ENCODE peak calls at places on chromosome 13, in eight cellular contexts. One of them, this sample, is unnamed.
A peak's percentile ranks its signal among the peaks of the same experiment; 100 is the strongest.

GRCh38 chr13:100876044-100876403 is 201.4 kb upstream of the TMTC4 start:
- DNase-seq in nucleus accumbens: no peak
- DNase-seq in AG09309: no peak
- DNase-seq in activated CD8-positive, alpha-beta memory T cell treated with anti-CD3 and anti-CD28 coated beads for 4 hours: no peak
- DNase-seq in C1 segment of cervical spinal cord: no peak
- DNase-seq in stimulated activated CD8-positive, alpha-beta memory T cell treated with anti-CD3 and anti-CD28 coated beads, Interleukin-7, amount 100 ng/mL, for 1 hour: no peak
- DNase-seq in T-cell: no peak
- DNase-seq in type B pancreatic cell: no peak
- DNase-seq in this sample: no peak

GRCh38 chr13:34757441-34757840 is 184.6 kb upstream of the NBEA start:
- DNase-seq in nucleus accumbens: no peak
- DNase-seq in AG09309: no peak
- DNase-seq in activated CD8-positive, alpha-beta memory T cell treated with anti-CD3 and anti-CD28 coated beads for 4 hours: no peak
- DNase-seq in C1 segment of cervical spinal cord: no peak
- DNase-seq in stimulated activated CD8-positive, alpha-beta memory T cell treated with anti-CD3 and anti-CD28 coated beads, Interleukin-7, amount 100 ng/mL, for 1 hour: no peak
- DNase-seq in T-cell: no peak
- DNase-seq in type B pancreatic cell: no peak
- DNase-seq in this sample: no peak

GRCh38 chr13:103386341-103386740 is 320.1 kb upstream of the SLC10A2 start:
- DNase-seq in nucleus accumbens: no peak
- DNase-seq in AG09309: no peak
- DNase-seq in activated CD8-positive, alpha-beta memory T cell treated with anti-CD3 and anti-CD28 coated beads for 4 hours: no peak
- DNase-seq in C1 segment of cervical spinal cord: no peak
- DNase-seq in stimulated activated CD8-positive, alpha-beta memory T cell treated with anti-CD3 and anti-CD28 coated beads, Interleukin-7, amount 100 ng/mL, for 1 hour: no peak
- DNase-seq in T-cell: no peak
- DNase-seq in type B pancreatic cell: no peak
- DNase-seq in this sample: no peak

GRCh38 chr13:26991508-26992181 is 180.0 kb downstream of the USP12 start:
- DNase-seq in nucleus accumbens: peak; percentile 71
- DNase-seq in AG09309: no peak
- DNase-seq in activated CD8-positive, alpha-beta memory T cell treated with anti-CD3 and anti-CD28 coated beads for 4 hours: no peak
- DNase-seq in C1 segment of cervical spinal cord: peak; percentile 15
- DNase-seq in stimulated activated CD8-positive, alpha-beta memory T cell treated with anti-CD3 and anti-CD28 coated beads, Interleukin-7, amount 100 ng/mL, for 1 hour: no peak
- DNase-seq in T-cell: no peak
- DNase-seq in type B pancreatic cell: no peak
- DNase-seq in this sample: no peak

GRCh38 chr13:87123987-87124784 is 547.0 kb upstream of the SLITRK5 start:
- DNase-seq in nucleus accumbens: no peak
- DNase-seq in AG09309: peak; percentile 74
- DNase-seq in activated CD8-positive, alpha-beta memory T cell treated with anti-CD3 and anti-CD28 coated beads for 4 hours: no peak
- DNase-seq in C1 segment of cervical spinal cord: no peak
- DNase-seq in stimulated activated CD8-positive, alpha-beta memory T cell treated with anti-CD3 and anti-CD28 coated beads, Interleukin-7, amount 100 ng/mL, for 1 hour: no peak
- DNase-seq in T-cell: no peak
- DNase-seq in type B pancreatic cell: no peak
- DNase-seq in this sample: no peak

GRCh38 chr13:67100723-67101122 is 129.4 kb downstream of the PCDH9 start:
- DNase-seq in nucleus accumbens: no peak
- DNase-seq in AG09309: no peak
- DNase-seq in activated CD8-positive, alpha-beta memory T cell treated with anti-CD3 and anti-CD28 coated beads for 4 hours: no peak
- DNase-seq in C1 segment of cervical spinal cord: no peak
- DNase-seq in stimulated activated CD8-positive, alpha-beta memory T cell treated with anti-CD3 and anti-CD28 coated beads, Interleukin-7, amount 100 ng/mL, for 1 hour: no peak
- DNase-seq in T-cell: no peak
- DNase-seq in type B pancreatic cell: no peak
- DNase-seq in this sample: no peak

GRCh38 chr13:35857769-35858168 is 273.4 kb downstream of the DCLK1 start:
- DNase-seq in nucleus accumbens: no peak
- DNase-seq in AG09309: no peak
- DNase-seq in activated CD8-positive, alpha-beta memory T cell treated with anti-CD3 and anti-CD28 coated beads for 4 hours: no peak
- DNase-seq in C1 segment of cervical spinal cord: no peak
- DNase-seq in stimulated activated CD8-positive, alpha-beta memory T cell treated with anti-CD3 and anti-CD28 coated beads, Interleukin-7, amount 100 ng/mL, for 1 hour: no peak
- DNase-seq in T-cell: no peak
- DNase-seq in type B pancreatic cell: no peak
- DNase-seq in this sample: no peak

GRCh38 chr13:103246581-103247200 is 180.5 kb upstream of the SLC10A2 start:
- DNase-seq in nucleus accumbens: no peak
- DNase-seq in AG09309: no peak
- DNase-seq in activated CD8-positive, alpha-beta memory T cell treated with anti-CD3 and anti-CD28 coated beads for 4 hours: no peak
- DNase-seq in C1 segment of cervical spinal cord: no peak
- DNase-seq in stimulated activated CD8-positive, alpha-beta memory T cell treated with anti-CD3 and anti-CD28 coated beads, Interleukin-7, amount 100 ng/mL, for 1 hour: no peak
- DNase-seq in T-cell: no peak
- DNase-seq in type B pancreatic cell: no peak
- DNase-seq in this sample: no peak

GRCh38 chr13:90882551-90882950 is 464.9 kb upstream of the MIR17HG start:
- DNase-seq in nucleus accumbens: no peak
- DNase-seq in AG09309: no peak
- DNase-seq in activated CD8-positive, alpha-beta memory T cell treated with anti-CD3 and anti-CD28 coated beads for 4 hours: no peak
- DNase-seq in C1 segment of cervical spinal cord: no peak
- DNase-seq in stimulated activated CD8-positive, alpha-beta memory T cell treated with anti-CD3 and anti-CD28 coated beads, Interleukin-7, amount 100 ng/mL, for 1 hour: no peak
- DNase-seq in T-cell: no peak
- DNase-seq in type B pancreatic cell: no peak
- DNase-seq in this sample: no peak

GRCh38 chr13:54091884-54092283 is 1063.3 kb downstream of the OLFM4 start:
- DNase-seq in nucleus accumbens: no peak
- DNase-seq in AG09309: no peak
- DNase-seq in activated CD8-positive, alpha-beta memory T cell treated with anti-CD3 and anti-CD28 coated beads for 4 hours: no peak
- DNase-seq in C1 segment of cervical spinal cord: no peak
- DNase-seq in stimulated activated CD8-positive, alpha-beta memory T cell treated with anti-CD3 and anti-CD28 coated beads, Interleukin-7, amount 100 ng/mL, for 1 hour: no peak
- DNase-seq in T-cell: no peak
- DNase-seq in type B pancreatic cell: no peak
- DNase-seq in this sample: no peak

GRCh38 chr13:105048685-105049084 is 1486.8 kb downstream of the EFNB2 start:
- DNase-seq in nucleus accumbens: no peak
- DNase-seq in AG09309: no peak
- DNase-seq in activated CD8-positive, alpha-beta memory T cell treated with anti-CD3 and anti-CD28 coated beads for 4 hours: no peak
- DNase-seq in C1 segment of cervical spinal cord: no peak
- DNase-seq in stimulated activated CD8-positive, alpha-beta memory T cell treated with anti-CD3 and anti-CD28 coated beads, Interleukin-7, amount 100 ng/mL, for 1 hour: no peak
- DNase-seq in T-cell: no peak
- DNase-seq in type B pancreatic cell: no peak
- DNase-seq in this sample: no peak

GRCh38 chr13:50208826-50209335 is 193.6 kb downstream of the KCNRG start:
- DNase-seq in nucleus accumbens: no peak
- DNase-seq in AG09309: peak; percentile 49
- DNase-seq in activated CD8-positive, alpha-beta memory T cell treated with anti-CD3 and anti-CD28 coated beads for 4 hours: no peak
- DNase-seq in C1 segment of cervical spinal cord: no peak
- DNase-seq in stimulated activated CD8-positive, alpha-beta memory T cell treated with anti-CD3 and anti-CD28 coated beads, Interleukin-7, amount 100 ng/mL, for 1 hour: no peak
- DNase-seq in T-cell: no peak
- DNase-seq in type B pancreatic cell: no peak
- DNase-seq in this sample: no peak

GRCh38 chr13:26378116-26378515 is 124.2 kb downstream of the CDK8 start:
- DNase-seq in nucleus accumbens: no peak
- DNase-seq in AG09309: no peak
- DNase-seq in activated CD8-positive, alpha-beta memory T cell treated with anti-CD3 and anti-CD28 coated beads for 4 hours: no peak
- DNase-seq in C1 segment of cervical spinal cord: no peak
- DNase-seq in stimulated activated CD8-positive, alpha-beta memory T cell treated with anti-CD3 and anti-CD28 coated beads, Interleukin-7, amount 100 ng/mL, for 1 hour: no peak
- DNase-seq in T-cell: no peak
- DNase-seq in type B pancreatic cell: no peak
- DNase-seq in this sample: no peak

GRCh38 chr13:75357576-75358295 is 124.2 kb downstream of the TBC1D4 start:
- DNase-seq in nucleus accumbens: peak; percentile 6
- DNase-seq in AG09309: no peak
- DNase-seq in activated CD8-positive, alpha-beta memory T cell treated with anti-CD3 and anti-CD28 coated beads for 4 hours: peak; percentile 28
- DNase-seq in C1 segment of cervical spinal cord: peak; percentile 3
- DNase-seq in stimulated activated CD8-positive, alpha-beta memory T cell treated with anti-CD3 and anti-CD28 coated beads, Interleukin-7, amount 100 ng/mL, for 1 hour: no peak
- DNase-seq in T-cell: peak; percentile 42
- DNase-seq in type B pancreatic cell: no peak
- DNase-seq in this sample: peak; percentile 50

GRCh38 chr13:100483836-100484381 is 104.7 kb downstream of the GGACT start:
- DNase-seq in nucleus accumbens: no peak
- DNase-seq in AG09309: no peak
- DNase-seq in activated CD8-positive, alpha-beta memory T cell treated with anti-CD3 and anti-CD28 coated beads for 4 hours: no peak
- DNase-seq in C1 segment of cervical spinal cord: no peak
- DNase-seq in stimulated activated CD8-positive, alpha-beta memory T cell treated with anti-CD3 and anti-CD28 coated beads, Interleukin-7, amount 100 ng/mL, for 1 hour: no peak
- DNase-seq in T-cell: no peak
- DNase-seq in type B pancreatic cell: no peak
- DNase-seq in this sample: no peak

GRCh38 chr13:35965226-35965927 is 165.8 kb downstream of the DCLK1 start:
- DNase-seq in nucleus accumbens: no peak
- DNase-seq in AG09309: no peak
- DNase-seq in activated CD8-positive, alpha-beta memory T cell treated with anti-CD3 and anti-CD28 coated beads for 4 hours: no peak
- DNase-seq in C1 segment of cervical spinal cord: no peak
- DNase-seq in stimulated activated CD8-positive, alpha-beta memory T cell treated with anti-CD3 and anti-CD28 coated beads, Interleukin-7, amount 100 ng/mL, for 1 hour: no peak
- DNase-seq in T-cell: no peak
- DNase-seq in type B pancreatic cell: no peak
- DNase-seq in this sample: no peak

GRCh38 chr13:113802090-113802531 is 43.1 kb downstream of the TMEM255B start:
- DNase-seq in nucleus accumbens: no peak
- DNase-seq in AG09309: peak; percentile 37
- DNase-seq in activated CD8-positive, alpha-beta memory T cell treated with anti-CD3 and anti-CD28 coated beads for 4 hours: no peak
- DNase-seq in C1 segment of cervical spinal cord: no peak
- DNase-seq in stimulated activated CD8-positive, alpha-beta memory T cell treated with anti-CD3 and anti-CD28 coated beads, Interleukin-7, amount 100 ng/mL, for 1 hour: no peak
- DNase-seq in T-cell: no peak
- DNase-seq in type B pancreatic cell: no peak
- DNase-seq in this sample: no peak

GRCh38 chr13:114140909-114141255 is 8.5 kb upstream of the RASA3 start:
- DNase-seq in nucleus accumbens: no peak
- DNase-seq in AG09309: no peak
- DNase-seq in activated CD8-positive, alpha-beta memory T cell treated with anti-CD3 and anti-CD28 coated beads for 4 hours: no peak
- DNase-seq in C1 segment of cervical spinal cord: no peak
- DNase-seq in stimulated activated CD8-positive, alpha-beta memory T cell treated with anti-CD3 and anti-CD28 coated beads, Interleukin-7, amount 100 ng/mL, for 1 hour: no peak
- DNase-seq in T-cell: no peak
- DNase-seq in type B pancreatic cell: no peak
- DNase-seq in this sample: no peak

GRCh38 chr13:60411464-60411863 is 14.4 kb downstream of the TDRD3 start:
- DNase-seq in nucleus accumbens: no peak
- DNase-seq in AG09309: no peak
- DNase-seq in activated CD8-positive, alpha-beta memory T cell treated with anti-CD3 and anti-CD28 coated beads for 4 hours: no peak
- DNase-seq in C1 segment of cervical spinal cord: no peak
- DNase-seq in stimulated activated CD8-positive, alpha-beta memory T cell treated with anti-CD3 and anti-CD28 coated beads, Interleukin-7, amount 100 ng/mL, for 1 hour: no peak
- DNase-seq in T-cell: no peak
- DNase-seq in type B pancreatic cell: no peak
- DNase-seq in this sample: no peak

GRCh38 chr13:98977568-98978270 is at the start of gene DOCK9:
- DNase-seq in nucleus accumbens: peak; percentile 78
- DNase-seq in AG09309: no peak
- DNase-seq in activated CD8-positive, alpha-beta memory T cell treated with anti-CD3 and anti-CD28 coated beads for 4 hours: no peak
- DNase-seq in C1 segment of cervical spinal cord: peak; percentile 47
- DNase-seq in stimulated activated CD8-positive, alpha-beta memory T cell treated with anti-CD3 and anti-CD28 coated beads, Interleukin-7, amount 100 ng/mL, for 1 hour: no peak
- DNase-seq in T-cell: no peak
- DNase-seq in type B pancreatic cell: no peak
- DNase-seq in this sample: peak; percentile 12

GRCh38 chr13:51584731-51585191 is 499 bp downstream of the WDFY2 start:
- DNase-seq in nucleus accumbens: no peak
- DNase-seq in AG09309: no peak
- DNase-seq in activated CD8-positive, alpha-beta memory T cell treated with anti-CD3 and anti-CD28 coated beads for 4 hours: peak; percentile 33
- DNase-seq in C1 segment of cervical spinal cord: peak; percentile 65
- DNase-seq in stimulated activated CD8-positive, alpha-beta memory T cell treated with anti-CD3 and anti-CD28 coated beads, Interleukin-7, amount 100 ng/mL, for 1 hour: peak; percentile 20
- DNase-seq in T-cell: no peak
- DNase-seq in type B pancreatic cell: peak; percentile 74
- DNase-seq in this sample: peak; percentile 39

GRCh38 chr13:73399347-73400216 is 340.8 kb downstream of the KLF5 start:
- DNase-seq in nucleus accumbens: no peak
- DNase-seq in AG09309: no peak
- DNase-seq in activated CD8-positive, alpha-beta memory T cell treated with anti-CD3 and anti-CD28 coated beads for 4 hours: no peak
- DNase-seq in C1 segment of cervical spinal cord: no peak
- DNase-seq in stimulated activated CD8-positive, alpha-beta memory T cell treated with anti-CD3 and anti-CD28 coated beads, Interleukin-7, amount 100 ng/mL, for 1 hour: no peak
- DNase-seq in T-cell: no peak
- DNase-seq in type B pancreatic cell: no peak
- DNase-seq in this sample: no peak

GRCh38 chr13:103542648-103543047 is 476.4 kb upstream of the SLC10A2 start:
- DNase-seq in nucleus accumbens: no peak
- DNase-seq in AG09309: no peak
- DNase-seq in activated CD8-positive, alpha-beta memory T cell treated with anti-CD3 and anti-CD28 coated beads for 4 hours: no peak
- DNase-seq in C1 segment of cervical spinal cord: no peak
- DNase-seq in stimulated activated CD8-positive, alpha-beta memory T cell treated with anti-CD3 and anti-CD28 coated beads, Interleukin-7, amount 100 ng/mL, for 1 hour: no peak
- DNase-seq in T-cell: no peak
- DNase-seq in type B pancreatic cell: no peak
- DNase-seq in this sample: no peak

GRCh38 chr13:97629601-97630272 is 195.8 kb downstream of the RAP2A start:
- DNase-seq in nucleus accumbens: peak; percentile 63
- DNase-seq in AG09309: no peak
- DNase-seq in activated CD8-positive, alpha-beta memory T cell treated with anti-CD3 and anti-CD28 coated beads for 4 hours: no peak
- DNase-seq in C1 segment of cervical spinal cord: no peak
- DNase-seq in stimulated activated CD8-positive, alpha-beta memory T cell treated with anti-CD3 and anti-CD28 coated beads, Interleukin-7, amount 100 ng/mL, for 1 hour: no peak
- DNase-seq in T-cell: no peak
- DNase-seq in type B pancreatic cell: no peak
- DNase-seq in this sample: no peak

GRCh38 chr13:23778879-23779278 is 110.3 kb downstream of the MIPEP start:
- DNase-seq in nucleus accumbens: no peak
- DNase-seq in AG09309: no peak
- DNase-seq in activated CD8-positive, alpha-beta memory T cell treated with anti-CD3 and anti-CD28 coated beads for 4 hours: no peak
- DNase-seq in C1 segment of cervical spinal cord: no peak
- DNase-seq in stimulated activated CD8-positive, alpha-beta memory T cell treated with anti-CD3 and anti-CD28 coated beads, Interleukin-7, amount 100 ng/mL, for 1 hour: no peak
- DNase-seq in T-cell: no peak
- DNase-seq in type B pancreatic cell: no peak
- DNase-seq in this sample: no peak

GRCh38 chr13:72622546-72622945 is 104.9 kb downstream of the MZT1 start:
- DNase-seq in nucleus accumbens: no peak
- DNase-seq in AG09309: no peak
- DNase-seq in activated CD8-positive, alpha-beta memory T cell treated with anti-CD3 and anti-CD28 coated beads for 4 hours: no peak
- DNase-seq in C1 segment of cervical spinal cord: no peak
- DNase-seq in stimulated activated CD8-positive, alpha-beta memory T cell treated with anti-CD3 and anti-CD28 coated beads, Interleukin-7, amount 100 ng/mL, for 1 hour: no peak
- DNase-seq in T-cell: no peak
- DNase-seq in type B pancreatic cell: no peak
- DNase-seq in this sample: no peak

GRCh38 chr13:47598340-47598911 is 402.6 kb downstream of the SUCLA2 start:
- DNase-seq in nucleus accumbens: no peak
- DNase-seq in AG09309: no peak
- DNase-seq in activated CD8-positive, alpha-beta memory T cell treated with anti-CD3 and anti-CD28 coated beads for 4 hours: no peak
- DNase-seq in C1 segment of cervical spinal cord: no peak
- DNase-seq in stimulated activated CD8-positive, alpha-beta memory T cell treated with anti-CD3 and anti-CD28 coated beads, Interleukin-7, amount 100 ng/mL, for 1 hour: no peak
- DNase-seq in T-cell: no peak
- DNase-seq in type B pancreatic cell: no peak
- DNase-seq in this sample: no peak

GRCh38 chr13:49829715-49830114 is 37.2 kb upstream of the KPNA3 start:
- DNase-seq in nucleus accumbens: no peak
- DNase-seq in AG09309: no peak
- DNase-seq in activated CD8-positive, alpha-beta memory T cell treated with anti-CD3 and anti-CD28 coated beads for 4 hours: no peak
- DNase-seq in C1 segment of cervical spinal cord: no peak
- DNase-seq in stimulated activated CD8-positive, alpha-beta memory T cell treated with anti-CD3 and anti-CD28 coated beads, Interleukin-7, amount 100 ng/mL, for 1 hour: no peak
- DNase-seq in T-cell: no peak
- DNase-seq in type B pancreatic cell: no peak
- DNase-seq in this sample: no peak

GRCh38 chr13:27321619-27322385 is 51.2 kb downstream of the RASL11A start:
- DNase-seq in nucleus accumbens: no peak
- DNase-seq in AG09309: no peak
- DNase-seq in activated CD8-positive, alpha-beta memory T cell treated with anti-CD3 and anti-CD28 coated beads for 4 hours: no peak
- DNase-seq in C1 segment of cervical spinal cord: no peak
- DNase-seq in stimulated activated CD8-positive, alpha-beta memory T cell treated with anti-CD3 and anti-CD28 coated beads, Interleukin-7, amount 100 ng/mL, for 1 hour: no peak
- DNase-seq in T-cell: no peak
- DNase-seq in type B pancreatic cell: no peak
- DNase-seq in this sample: no peak

GRCh38 chr13:72412481-72412880 is 314.9 kb downstream of the MZT1 start:
- DNase-seq in nucleus accumbens: no peak
- DNase-seq in AG09309: no peak
- DNase-seq in activated CD8-positive, alpha-beta memory T cell treated with anti-CD3 and anti-CD28 coated beads for 4 hours: no peak
- DNase-seq in C1 segment of cervical spinal cord: no peak
- DNase-seq in stimulated activated CD8-positive, alpha-beta memory T cell treated with anti-CD3 and anti-CD28 coated beads, Interleukin-7, amount 100 ng/mL, for 1 hour: no peak
- DNase-seq in T-cell: no peak
- DNase-seq in type B pancreatic cell: no peak
- DNase-seq in this sample: no peak

GRCh38 chr13:37788346-37788745 is 81.2 kb downstream of the TRPC4 start:
- DNase-seq in nucleus accumbens: no peak
- DNase-seq in AG09309: no peak
- DNase-seq in activated CD8-positive, alpha-beta memory T cell treated with anti-CD3 and anti-CD28 coated beads for 4 hours: no peak
- DNase-seq in C1 segment of cervical spinal cord: no peak
- DNase-seq in stimulated activated CD8-positive, alpha-beta memory T cell treated with anti-CD3 and anti-CD28 coated beads, Interleukin-7, amount 100 ng/mL, for 1 hour: no peak
- DNase-seq in T-cell: no peak
- DNase-seq in type B pancreatic cell: no peak
- DNase-seq in this sample: no peak

GRCh38 chr13:113083402-113084061 is 22.1 kb upstream of the F7 start:
- DNase-seq in nucleus accumbens: peak; percentile 72
- DNase-seq in AG09309: no peak
- DNase-seq in activated CD8-positive, alpha-beta memory T cell treated with anti-CD3 and anti-CD28 coated beads for 4 hours: no peak
- DNase-seq in C1 segment of cervical spinal cord: peak; percentile 51
- DNase-seq in stimulated activated CD8-positive, alpha-beta memory T cell treated with anti-CD3 and anti-CD28 coated beads, Interleukin-7, amount 100 ng/mL, for 1 hour: no peak
- DNase-seq in T-cell: no peak
- DNase-seq in type B pancreatic cell: no peak
- DNase-seq in this sample: peak; percentile 82

GRCh38 chr13:30866692-30867669 is 39.1 kb upstream of the MEDAG start:
- DNase-seq in nucleus accumbens: no peak
- DNase-seq in AG09309: no peak
- DNase-seq in activated CD8-positive, alpha-beta memory T cell treated with anti-CD3 and anti-CD28 coated beads for 4 hours: no peak
- DNase-seq in C1 segment of cervical spinal cord: no peak
- DNase-seq in stimulated activated CD8-positive, alpha-beta memory T cell treated with anti-CD3 and anti-CD28 coated beads, Interleukin-7, amount 100 ng/mL, for 1 hour: no peak
- DNase-seq in T-cell: no peak
- DNase-seq in type B pancreatic cell: no peak
- DNase-seq in this sample: no peak

GRCh38 chr13:62706035-62706434 is 1290.4 kb upstream of the PCDH20 start:
- DNase-seq in nucleus accumbens: no peak
- DNase-seq in AG09309: no peak
- DNase-seq in activated CD8-positive, alpha-beta memory T cell treated with anti-CD3 and anti-CD28 coated beads for 4 hours: no peak
- DNase-seq in C1 segment of cervical spinal cord: no peak
- DNase-seq in stimulated activated CD8-positive, alpha-beta memory T cell treated with anti-CD3 and anti-CD28 coated beads, Interleukin-7, amount 100 ng/mL, for 1 hour: no peak
- DNase-seq in T-cell: no peak
- DNase-seq in type B pancreatic cell: no peak
- DNase-seq in this sample: no peak

This sample was measured in cerebellum.